ENCODE peak calls at places on chromosomes 5 and 9, in four cellular contexts. One of them, this sample, is unnamed. For H3K4me1, the result is how much of the 10 kb centered on the place peaks cover.

GRCh38 chr5:135129307-135129706 is 95.3 kb upstream of the PITX1 start:
- DNase-seq in pancreas: no peak
- DNase-seq in cardiac muscle cell: no peak
- DNase-seq in heart left ventricle: no peak
- DNase-seq in this sample: no peak

GRCh38 chr9:114099523-114100270 is 605 bp upstream of the KIF12 start:
- DNase-seq in pancreas: no peak
- DNase-seq in cardiac muscle cell: no peak
- DNase-seq in heart left ventricle: no peak
- DNase-seq in this sample: no peak

GRCh38 chr9:127926961-127927456 is 3.6 kb downstream of the PIP5KL1 start:
- DNase-seq in pancreas: no peak
- DNase-seq in cardiac muscle cell: no peak
- DNase-seq in heart left ventricle: no peak
- DNase-seq in this sample: no peak

GRCh38 chr9:2157277-2158105 is 142.3 kb downstream of the SMARCA2 start:
- DNase-seq in pancreas: peak
- DNase-seq in cardiac muscle cell: no peak
- DNase-seq in heart left ventricle: no peak
- DNase-seq in this sample: peak

GRCh38 chr5:27015758-27016157 is 22.6 kb downstream of the CDH9 start:
- DNase-seq in pancreas: no peak
- DNase-seq in cardiac muscle cell: no peak
- DNase-seq in heart left ventricle: no peak
- DNase-seq in this sample: no peak

GRCh38 chr5:96111080-96111756 is 149.6 kb upstream of the ELL2 start:
- DNase-seq in pancreas: no peak
- DNase-seq in cardiac muscle cell: no peak
- DNase-seq in heart left ventricle: no peak
- DNase-seq in this sample: no peak

GRCh38 chr5:34762321-34762871 is 76.6 kb upstream of the TTC23L start:
- DNase-seq in pancreas: no peak
- DNase-seq in cardiac muscle cell: no peak
- DNase-seq in heart left ventricle: no peak
- DNase-seq in this sample: no peak

GRCh38 chr5:138351056-138351455 is 1.4 kb upstream of the KDM3B start:
- DNase-seq in pancreas: no peak
- DNase-seq in cardiac muscle cell: no peak
- DNase-seq in heart left ventricle: no peak
- DNase-seq in this sample: no peak

GRCh38 chr5:151141535-151141934 is 16.0 kb downstream of the ANXA6 start:
- DNase-seq in pancreas: no peak
- DNase-seq in cardiac muscle cell: peak
- DNase-seq in heart left ventricle: no peak
- DNase-seq in this sample: no peak

GRCh38 chr5:1666812-1667588 is 132.6 kb downstream of the MRPL36 start:
- DNase-seq in pancreas: peak
- DNase-seq in cardiac muscle cell: peak
- DNase-seq in heart left ventricle: peak
- DNase-seq in this sample: peak

GRCh38 chr5:79561525-79561893 is 47.6 kb upstream of the HOMER1 start:
- DNase-seq in pancreas: no peak
- DNase-seq in cardiac muscle cell: no peak
- DNase-seq in heart left ventricle: no peak
- DNase-seq in this sample: no peak

GRCh38 chr5:107661650-107662044 is 9.1 kb downstream of the EFNA5 start:
- DNase-seq in pancreas: no peak
- DNase-seq in cardiac muscle cell: no peak
- DNase-seq in heart left ventricle: no peak
- DNase-seq in this sample: no peak

GRCh38 chr9:131618071-131618479 is 72.8 kb downstream of the PRRT1B start:
- DNase-seq in pancreas: no peak
- DNase-seq in cardiac muscle cell: peak
- DNase-seq in heart left ventricle: peak
- DNase-seq in this sample: peak

GRCh38 chr5:149406203-149406978 is 27.3 kb upstream of the IL17B start:
- DNase-seq in pancreas: no peak
- DNase-seq in cardiac muscle cell: no peak
- DNase-seq in heart left ventricle: peak
- DNase-seq in this sample: no peak

GRCh38 chr5:77852068-77852513 is 76.0 kb upstream of the TBCA start:
- DNase-seq in pancreas: no peak
- DNase-seq in cardiac muscle cell: no peak
- DNase-seq in heart left ventricle: no peak
- DNase-seq in this sample: no peak

GRCh38 chr5:95864944-95865504 is 42.5 kb upstream of the GLRX start:
- DNase-seq in pancreas: no peak
- DNase-seq in cardiac muscle cell: no peak
- DNase-seq in heart left ventricle: no peak
- DNase-seq in this sample: no peak

GRCh38 chr9:97362777-97363545 is 48.9 kb upstream of the TDRD7 start:
- DNase-seq in pancreas: no peak
- DNase-seq in cardiac muscle cell: no peak
- DNase-seq in heart left ventricle: no peak
- DNase-seq in this sample: no peak

GRCh38 chr9:122464633-122465567 is 12.8 kb downstream of the OR1J1 start:
- DNase-seq in pancreas: no peak
- DNase-seq in cardiac muscle cell: peak
- DNase-seq in heart left ventricle: no peak
- DNase-seq in this sample: peak

GRCh38 chr9:100579665-100580064 is 1.8 kb downstream of the CAVIN4 start:
- DNase-seq in pancreas: no peak
- DNase-seq in cardiac muscle cell: peak
- DNase-seq in heart left ventricle: no peak
- DNase-seq in this sample: no peak

GRCh38 chr9:131394464-131395026 is 659 bp downstream of the PRRC2B start:
- DNase-seq in pancreas: peak
- DNase-seq in cardiac muscle cell: peak
- DNase-seq in heart left ventricle: peak
- DNase-seq in this sample: no peak

GRCh38 chr5:1763548-1763911 is 36.1 kb downstream of the MRPL36 start:
- DNase-seq in pancreas: peak
- DNase-seq in cardiac muscle cell: peak
- DNase-seq in heart left ventricle: peak
- DNase-seq in this sample: no peak

GRCh38 chr5:16791036-16791705 is 144.9 kb downstream of the MYO10 start:
- DNase-seq in pancreas: no peak
- DNase-seq in cardiac muscle cell: peak
- DNase-seq in heart left ventricle: no peak
- DNase-seq in this sample: no peak

GRCh38 chr5:124663101-124663506 is 83.3 kb downstream of the ZNF608 start:
- DNase-seq in pancreas: no peak
- DNase-seq in cardiac muscle cell: peak
- DNase-seq in heart left ventricle: no peak
- DNase-seq in this sample: no peak

GRCh38 chr5:466661-467310 is 23.8 kb downstream of the EXOC3 start:
- DNase-seq in pancreas: peak
- DNase-seq in cardiac muscle cell: no peak
- DNase-seq in heart left ventricle: peak
- DNase-seq in this sample: no peak

GRCh38 chr5:13987843-13988464 is 43.5 kb upstream of the DNAH5 start:
- DNase-seq in pancreas: no peak
- DNase-seq in cardiac muscle cell: peak
- DNase-seq in heart left ventricle: no peak
- DNase-seq in this sample: peak

GRCh38 chr5:142548739-142549275 is 137.1 kb downstream of the FGF1 start:
- DNase-seq in pancreas: no peak
- DNase-seq in cardiac muscle cell: peak
- DNase-seq in heart left ventricle: no peak
- DNase-seq in this sample: peak

GRCh38 chr5:177596775-177597238 is 3.1 kb upstream of the B4GALT7 start:
- DNase-seq in pancreas: no peak
- DNase-seq in cardiac muscle cell: no peak
- DNase-seq in heart left ventricle: no peak
- DNase-seq in this sample: no peak

GRCh38 chr9:33025572-33026347 is 687 bp downstream of the DNAJA1 start:
- DNase-seq in pancreas: peak
- DNase-seq in cardiac muscle cell: peak
- DNase-seq in heart left ventricle: peak
- DNase-seq in this sample: peak

GRCh38 chr5:150585781-150586461 is 54.5 kb upstream of the SYNPO start:
- DNase-seq in pancreas: no peak
- DNase-seq in cardiac muscle cell: no peak
- DNase-seq in heart left ventricle: no peak
- DNase-seq in this sample: no peak

GRCh38 chr5:116571568-116572321 is 2.9 kb downstream of the SEMA6A start:
- DNase-seq in pancreas: no peak
- DNase-seq in cardiac muscle cell: peak
- DNase-seq in heart left ventricle: no peak
- DNase-seq in this sample: no peak
- TF ChIP-seq CTCF in pancreas: no peak
- TF ChIP-seq CTCF in cardiac muscle cell: no peak
- TF ChIP-seq CTCF in heart left ventricle: no peak
- TF ChIP-seq CTCF in this sample: no peak

DNA sequence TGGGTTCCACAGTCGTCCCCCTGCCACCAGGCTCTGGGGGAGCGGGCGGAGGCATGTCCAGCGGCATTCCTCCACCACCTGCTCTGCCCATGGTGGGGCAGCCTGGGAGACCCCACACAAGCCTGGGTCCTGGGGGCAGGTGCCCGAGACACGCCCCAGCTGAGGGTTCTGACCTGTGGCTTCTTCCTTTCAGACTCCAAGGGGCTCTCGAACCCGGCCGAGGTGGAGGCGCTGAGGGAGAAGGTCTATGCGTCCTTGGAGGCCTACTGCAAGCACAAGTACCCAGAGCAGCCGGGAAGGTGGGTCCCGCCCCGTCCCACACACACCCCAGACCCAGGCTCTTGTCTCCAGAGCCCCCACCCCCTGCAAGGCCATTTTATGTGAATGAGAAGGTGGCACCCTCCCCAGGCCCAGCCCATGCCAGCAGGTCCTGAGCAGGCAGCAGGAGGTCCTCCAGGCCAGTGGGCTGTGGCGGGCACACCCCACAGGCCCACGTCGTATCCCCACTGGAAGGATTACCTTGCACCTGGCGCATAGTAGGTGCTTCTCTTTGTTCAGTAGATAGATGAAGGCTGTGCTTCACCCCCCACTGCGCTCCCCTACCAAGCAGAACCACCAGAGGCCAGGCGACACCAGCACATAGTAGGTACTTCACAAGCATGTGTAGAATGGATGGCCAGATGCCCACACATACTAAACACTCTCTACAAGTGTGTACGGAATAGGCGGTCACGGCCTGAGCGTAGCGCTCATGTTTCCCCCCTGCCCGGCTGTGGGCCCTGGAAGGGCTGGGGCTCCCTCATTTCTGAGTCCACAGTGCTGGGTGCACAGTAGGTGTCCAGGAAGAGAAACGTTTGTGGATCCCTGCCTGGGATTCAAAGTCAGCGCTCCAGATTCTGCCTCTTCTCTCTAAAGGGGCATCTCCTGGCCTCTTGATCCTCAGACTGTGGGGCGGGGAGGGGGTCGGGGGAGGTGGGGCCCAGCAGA is 107.9 kb downstream of the RXRA start:
- DNase-seq in pancreas: no peak
- DNase-seq in cardiac muscle cell: no peak
- DNase-seq in heart left ventricle: no peak
- DNase-seq in this sample: no peak
- H3K27ac ChIP-seq in pancreas: peak
- H3K27ac ChIP-seq in cardiac muscle cell: peak
- H3K27ac ChIP-seq in heart left ventricle: peak
- H3K27ac ChIP-seq in this sample: peak

DNA sequence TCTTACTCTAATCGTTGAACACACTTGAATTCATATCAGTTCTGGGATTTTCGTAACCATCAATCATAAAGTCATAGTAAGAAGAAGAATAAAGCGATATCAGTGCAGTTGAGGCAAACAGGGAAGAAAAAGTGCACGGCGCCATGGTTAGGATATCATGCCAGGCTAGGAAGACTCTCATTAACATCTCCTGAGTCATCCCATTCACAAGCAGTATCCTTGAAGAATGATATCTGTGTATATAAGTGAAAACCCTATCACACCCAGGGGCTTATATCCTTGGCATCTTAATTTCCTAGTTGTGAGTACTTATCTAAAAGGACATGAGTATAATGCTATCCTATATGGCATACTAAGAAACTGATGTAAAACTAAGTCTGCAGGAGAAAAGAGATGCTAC is 38.6 kb downstream of the NFIB start:
- DNase-seq in pancreas: no peak
- DNase-seq in cardiac muscle cell: no peak
- DNase-seq in heart left ventricle: no peak
- DNase-seq in this sample: no peak
- H3K4me1 ChIP-seq in pancreas: under half
- H3K4me1 ChIP-seq in cardiac muscle cell: under half
- H3K4me1 ChIP-seq in heart left ventricle: half or more
- H3K4me1 ChIP-seq in this sample: half or more

GRCh38 chr9:136527721-136528710 is 17.8 kb downstream of the NOTCH1 start:
- DNase-seq in pancreas: no peak
- DNase-seq in cardiac muscle cell: no peak
- DNase-seq in heart left ventricle: no peak
- DNase-seq in this sample: no peak
- TF ChIP-seq CTCF in pancreas: no peak
- TF ChIP-seq CTCF in cardiac muscle cell: no peak
- TF ChIP-seq CTCF in heart left ventricle: no peak
- TF ChIP-seq CTCF in this sample: no peak

DNA sequence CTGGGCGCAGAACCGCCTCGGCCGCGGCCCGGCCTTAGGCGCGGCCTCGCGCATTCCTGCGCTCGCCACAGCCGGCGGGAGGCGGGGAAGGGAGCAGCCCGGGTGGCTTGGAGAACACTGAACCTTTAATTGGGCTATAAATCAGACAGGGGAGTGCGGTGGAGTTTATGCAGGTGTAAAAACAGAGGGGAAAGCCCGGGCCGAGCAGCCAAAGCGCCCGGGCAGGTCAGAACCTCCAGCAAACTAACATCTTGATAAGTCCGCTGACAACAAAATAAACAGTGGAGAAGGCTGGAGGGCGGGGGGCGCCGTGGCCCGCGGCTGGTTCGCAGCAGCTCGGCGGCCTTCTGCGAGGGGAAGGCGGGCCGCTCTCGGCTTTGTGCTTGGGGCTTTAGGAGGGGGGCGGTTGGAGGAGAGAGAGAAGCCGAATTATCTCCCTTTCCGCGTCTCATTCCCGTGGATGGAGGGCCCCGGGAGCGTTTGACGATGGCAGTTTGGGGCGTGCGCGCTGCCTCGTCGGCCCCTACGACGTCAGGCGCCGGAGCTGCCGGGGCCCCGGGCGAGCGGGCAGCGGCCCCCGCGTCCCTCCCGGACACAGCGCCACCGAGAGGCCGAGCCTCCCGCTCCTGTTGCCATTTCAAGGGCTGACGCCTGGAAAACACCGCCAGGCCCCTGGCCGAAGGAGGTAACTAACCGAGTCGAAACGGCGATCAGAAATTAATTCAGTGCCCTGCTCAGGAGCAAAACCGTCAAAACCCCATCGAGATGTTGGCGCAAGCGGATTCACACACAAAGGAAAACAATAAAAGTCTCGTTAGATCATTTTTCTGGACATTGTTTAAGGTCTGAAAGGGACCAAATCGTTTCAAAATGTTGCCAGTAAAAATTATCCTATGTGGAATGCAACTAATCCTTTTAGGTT is 11.2 kb downstream of the FOXD1 start:
- DNase-seq in pancreas: peak
- DNase-seq in cardiac muscle cell: peak
- DNase-seq in heart left ventricle: no peak
- DNase-seq in this sample: no peak
- H3K27ac ChIP-seq in pancreas: no peak
- H3K27ac ChIP-seq in cardiac muscle cell: no peak
- H3K27ac ChIP-seq in heart left ventricle: no peak
- H3K27ac ChIP-seq in this sample: no peak